ENCODE peak calls at places on chromosome 10, in five cellular contexts. R is breast epithelium, J is astrocyte, S is mucosa of descending colon, W is hepatocyte. A is an unnamed sample. For H3K9me3, the result is how much of the 10 kb centered on the place peaks cover.

GRCh38 chr10:114291076-114291475 is 52.0 kb downstream of the VWA2 start:
- DNase-seq in W (no peak), R (no peak), S (no peak), J (no peak), A (no peak)

GRCh38 chr10:95445223-95445836 is 115.8 kb downstream of the SORBS1 start:
- DNase-seq in S (no peak), W (peak), J (peak), R (peak), A (no peak)

GRCh38 chr10:16689636-16690035 is 127.6 kb downstream of the RSU1 start:
- DNase-seq in R (no peak), J (no peak), S (no peak), W (no peak), A (no peak)

GRCh38 chr10:85175635-85176034 is 847.2 kb downstream of the CCSER2 start:
- DNase-seq in J (no peak), S (no peak), W (peak), R (no peak), A (peak)

GRCh38 chr10:12466701-12467100 is 117.4 kb downstream of the CAMK1D start:
- DNase-seq in J (peak), W (no peak), S (no peak), R (no peak), A (no peak)

GRCh38 chr10:100723769-100724530 is 21.4 kb upstream of the PAX2 start:
- DNase-seq in R (no peak), J (no peak), S (no peak), W (no peak), A (no peak)

GRCh38 chr10:84783909-84784308 is 455.5 kb downstream of the CCSER2 start:
- DNase-seq in J (no peak), R (no peak), W (no peak), S (no peak), A (no peak)

GRCh38 chr10:71887767-71888166 is 36.7 kb upstream of the PSAP start:
- DNase-seq in J (no peak), S (no peak), R (no peak), W (no peak), A (no peak)

GRCh38 chr10:95319239-95319638 is 28.4 kb upstream of the PDLIM1 start:
- DNase-seq in J (no peak), S (no peak), W (no peak), R (no peak), A (no peak)

GRCh38 chr10:95837783-95838182 is 70.0 kb upstream of the CC2D2B start:
- DNase-seq in S (no peak), R (no peak), J (no peak), W (no peak), A (no peak)

GRCh38 chr10:63720072-63720537 is 198.9 kb downstream of the REEP3 start:
- DNase-seq in R (peak), J (no peak), W (peak), S (no peak), A (no peak)

GRCh38 chr10:43225004-43225786 is 41.7 kb downstream of the RASGEF1A start:
- DNase-seq in S (no peak), R (no peak), J (no peak), W (no peak), A (no peak)

GRCh38 chr10:110016037-110016436 is 8.3 kb downstream of the ADD3 start:
- DNase-seq in J (no peak), S (no peak), W (peak), R (no peak), A (peak)

GRCh38 chr10:71494980-71495381 is 98.3 kb downstream of the CDH23 start:
- DNase-seq in S (no peak), J (no peak), R (no peak), W (no peak), A (no peak)

GRCh38 chr10:120979435-120980315 is 128.5 kb downstream of the WDR11 start:
- DNase-seq in J (no peak), S (peak), W (peak), R (peak), A (peak)

GRCh38 chr10:49387029-49387428 is 8.9 kb downstream of the DRGX start:
- DNase-seq in S (no peak), W (no peak), J (peak), R (no peak), A (no peak)

GRCh38 chr10:42836771-42837468 is 54.3 kb downstream of the BMS1 start:
- DNase-seq in S (no peak), R (no peak), J (peak), W (peak), A (no peak)

GRCh38 chr10:127168251-127168650 is 28.1 kb downstream of the INSYN2A start:
- DNase-seq in J (no peak), R (no peak), S (no peak), W (no peak), A (no peak)

GRCh38 chr10:95730233-95730632 is 25.7 kb upstream of the ENTPD1 start:
- DNase-seq in W (no peak), R (no peak), J (no peak), S (no peak), A (no peak)

GRCh38 chr10:34612446-34612845 is 202.7 kb downstream of the PARD3 start:
- DNase-seq in S (no peak), J (peak), R (no peak), W (no peak), A (no peak)

GRCh38 chr10:60910543-60910942 is 33.4 kb downstream of the RHOBTB1 start:
- DNase-seq in R (no peak), S (no peak), W (no peak), J (no peak), A (no peak)

GRCh38 chr10:15182541-15183207 is 14.2 kb upstream of the NMT2 start:
- DNase-seq in W (peak), S (no peak), J (no peak), R (no peak), A (no peak)

DNA sequence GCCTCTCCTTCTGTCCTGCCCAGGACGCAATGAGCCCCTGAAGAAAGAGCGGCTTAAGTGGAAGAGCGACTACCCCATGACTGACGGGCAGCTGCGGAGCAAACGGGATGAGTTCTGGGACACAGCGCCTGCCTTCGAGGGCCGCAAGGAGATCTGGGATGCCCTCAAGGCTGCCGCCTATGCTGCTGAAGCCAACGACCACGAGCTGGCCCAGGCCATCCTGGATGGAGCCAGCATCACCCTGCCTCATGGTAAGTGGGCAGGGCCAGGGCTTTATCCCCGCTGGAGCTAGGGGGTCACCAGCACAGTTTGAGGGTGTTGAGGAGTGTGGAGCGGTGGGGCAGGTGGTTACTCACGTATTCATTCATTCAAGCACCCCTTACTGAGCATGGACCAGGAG is 4.7 kb upstream of the ANKRD2 start:
- DNase-seq in W (no peak), R (no peak), J (no peak), S (no peak), A (no peak)
- H3K9me3 ChIP-seq in W (under half), R (under half), J (under half), S (under half), A (under half)

GRCh38 chr10:78794736-78795455 is 273.9 kb upstream of the ZMIZ1 start:
- DNase-seq in J (no peak), S (no peak), R (no peak), W (no peak), A (no peak)

GRCh38 chr10:78802866-78803265 is 265.9 kb upstream of the ZMIZ1 start:
- DNase-seq in S (peak), W (peak), J (peak), R (peak), A (peak)

GRCh38 chr10:78802406-78802805 is 266.4 kb upstream of the ZMIZ1 start:
- DNase-seq in S (no peak), J (no peak), R (no peak), W (no peak), A (no peak)

GRCh38 chr10:78800535-78801320 is 268.0 kb upstream of the ZMIZ1 start:
- DNase-seq in J (no peak), R (no peak), W (no peak), S (no peak), A (no peak)

DNA sequence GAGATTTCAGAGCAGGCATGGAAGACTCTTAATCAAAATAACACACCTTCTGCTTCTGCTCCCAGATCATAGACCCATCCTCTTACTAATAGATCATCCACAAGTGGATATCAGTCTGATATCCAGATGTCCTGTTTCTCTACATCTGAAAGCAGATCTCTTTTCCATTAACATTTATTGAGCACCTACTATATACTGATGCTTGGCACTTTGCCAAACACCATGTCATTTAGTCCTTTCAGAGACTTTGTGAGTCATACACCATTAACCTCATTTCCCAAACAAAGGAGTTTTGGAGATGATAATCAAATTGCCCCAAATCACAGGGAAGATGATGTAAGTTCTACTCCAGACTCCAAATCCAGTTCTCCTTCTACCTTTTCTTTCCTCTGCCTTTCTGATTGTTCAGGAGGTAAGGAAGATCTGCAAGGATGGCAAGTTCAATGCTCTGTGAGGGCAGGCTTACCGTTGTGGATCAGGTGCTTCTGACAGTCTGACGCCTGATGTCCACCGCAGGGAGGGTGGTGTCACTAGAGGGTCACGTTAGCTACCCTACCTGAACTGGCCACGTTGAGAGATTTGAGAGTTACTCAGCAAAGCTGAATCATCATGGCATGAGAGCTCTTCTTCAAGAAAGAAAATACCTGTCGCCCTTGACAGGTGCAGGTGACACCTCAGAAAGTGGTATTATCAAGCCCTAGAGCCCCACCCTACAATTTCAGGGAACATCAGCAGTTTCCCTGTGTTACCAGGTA is 269.6 kb upstream of the ZMIZ1 start:
- DNase-seq in R (no peak), J (no peak), S (no peak), W (no peak), A (no peak)
- TF ChIP-seq CTCF in R (no peak), J (no peak), S (no peak), W (no peak), A (no peak)

DNA sequence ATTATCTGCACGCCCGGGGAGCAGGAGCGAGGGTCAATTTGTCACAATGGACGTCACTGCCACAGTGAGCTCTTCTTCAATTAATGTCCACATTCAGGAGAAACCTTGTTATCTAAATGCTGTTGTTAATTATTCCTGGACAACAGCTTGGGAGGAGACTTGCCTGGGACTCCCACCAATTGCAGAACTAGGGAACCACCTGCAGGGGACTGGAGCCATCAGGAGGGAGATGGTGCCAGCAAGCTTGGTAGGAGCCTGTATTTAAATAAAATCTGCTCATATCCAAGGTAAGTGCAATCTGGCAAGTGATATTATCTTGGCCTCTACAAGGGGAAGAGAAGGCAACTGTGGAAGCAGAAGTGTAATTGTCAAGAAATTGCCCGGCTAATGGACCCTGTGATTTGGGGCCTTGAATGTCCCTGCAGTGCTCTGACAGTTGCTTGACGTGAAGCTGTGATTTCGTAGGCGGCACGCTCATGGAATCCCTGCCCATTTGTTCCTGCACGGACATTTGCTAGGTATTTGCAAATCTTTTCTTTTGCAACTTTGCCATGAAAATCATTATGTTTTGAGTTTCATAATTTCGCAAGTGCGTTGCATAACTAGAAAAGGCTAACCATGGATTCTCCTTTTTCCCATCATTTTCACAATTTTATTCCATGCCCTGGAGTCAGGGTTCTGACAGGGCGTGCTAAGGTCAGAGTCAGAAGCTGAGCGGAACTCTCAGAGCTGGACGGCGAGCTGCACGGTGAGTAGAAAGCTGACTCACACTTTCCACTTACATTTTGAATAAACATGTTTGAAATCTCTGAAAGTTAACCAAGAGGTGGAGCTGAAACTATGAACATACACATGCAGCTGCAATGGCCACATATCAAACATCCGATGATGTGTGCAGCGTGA is 84.8 kb upstream of the TCERG1L start:
- DNase-seq in W (peak), R (no peak), S (no peak), J (no peak), A (no peak)
- H3K9me3 ChIP-seq in W (under half), R (under half), S (under half), J (under half), A (under half)

GRCh38 chr10:128567561-128567960 is 441.3 kb upstream of the MKI67 start:
- DNase-seq in J (no peak), S (no peak), W (no peak), R (no peak), A (no peak)
- TF ChIP-seq CTCF in J (no peak), S (no peak), W (no peak), R (no peak), A (no peak)

GRCh38 chr10:37871568-37872251 is 14.3 kb upstream of the ZNF248 start:
- DNase-seq in S (no peak), W (no peak), J (no peak), R (no peak), A (no peak)
- H3K9me3 ChIP-seq in S (under half), W (under half), J (under half), R (under half), A (under half)

GRCh38 chr10:123361832-123362231 is 207.6 kb downstream of the BUB3 start:
- DNase-seq in R (no peak), W (no peak), S (no peak), J (no peak), A (no peak)
- TF ChIP-seq CTCF in R (no peak), W (no peak), S (no peak), J (no peak), A (no peak)

GRCh38 chr10:33245343-33245742 is 89.1 kb downstream of the NRP1 start:
- DNase-seq in R (no peak), S (no peak), W (no peak), J (no peak), A (no peak)

GRCh38 chr10:33241351-33241750 is 93.1 kb downstream of the NRP1 start:
- DNase-seq in S (no peak), R (no peak), W (no peak), J (peak), A (no peak)

GRCh38 chr10:33240931-33241330 is 93.5 kb downstream of the NRP1 start:
- DNase-seq in W (no peak), S (no peak), R (no peak), J (peak), A (no peak)

GRCh38 chr10:33247221-33247907 is 87.1 kb downstream of the NRP1 start:
- DNase-seq in R (no peak), S (no peak), J (no peak), W (no peak), A (no peak)

DNA sequence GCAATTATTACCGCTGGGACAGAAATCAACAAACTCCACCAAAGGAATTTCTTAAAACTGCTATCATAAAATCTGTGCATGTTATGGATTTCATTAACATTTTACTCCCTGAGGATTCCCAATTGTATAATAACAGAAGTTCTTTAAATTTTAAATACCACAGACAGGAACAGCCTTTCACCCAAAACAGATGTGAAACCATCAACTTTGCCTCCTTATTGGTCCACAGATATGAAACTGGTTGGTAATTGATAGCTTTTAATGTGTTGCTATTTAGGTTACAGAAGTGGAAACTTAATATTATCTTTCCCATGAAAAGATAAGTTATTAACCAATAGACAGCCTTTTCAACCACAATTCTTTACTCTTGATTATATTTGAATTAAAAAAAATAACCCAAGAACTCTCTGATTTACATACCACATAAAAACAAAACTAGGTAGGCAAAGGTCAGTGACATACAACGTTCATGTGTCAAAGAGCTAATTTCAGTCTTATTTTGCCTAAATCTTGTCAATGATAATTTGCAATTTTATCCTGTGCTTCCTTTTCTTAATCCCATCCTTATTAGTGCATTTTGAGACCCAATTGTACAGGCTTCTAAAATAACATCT is 90.0 kb downstream of the NRP1 start:
- DNase-seq in W (no peak), R (no peak), S (no peak), J (no peak), A (no peak)
- H3K9me3 ChIP-seq in W (under half), R (under half), S (under half), J (under half), A (under half)

GRCh38 chr10:118621304-118621942 is 26.0 kb upstream of the PRLHR start:
- DNase-seq in R (no peak), J (no peak), S (no peak), W (no peak), A (peak)

GRCh38 chr10:118610577-118610976 is 15.1 kb upstream of the PRLHR start:
- DNase-seq in W (no peak), R (no peak), J (no peak), S (no peak), A (peak)

GRCh38 chr10:118615888-118616287 is 20.4 kb upstream of the PRLHR start:
- DNase-seq in J (no peak), R (no peak), S (no peak), W (no peak), A (peak)
- TF ChIP-seq CTCF in J (no peak), R (peak), S (no peak), W (no peak), A (peak)

GRCh38 chr10:88118769-88119559 is 255.5 kb downstream of the PTEN start:
- DNase-seq in W (no peak), S (no peak), R (no peak), J (no peak), A (no peak)
- H3K9me3 ChIP-seq in W (under half), S (under half), R (under half), J (under half), A (under half)

DNA sequence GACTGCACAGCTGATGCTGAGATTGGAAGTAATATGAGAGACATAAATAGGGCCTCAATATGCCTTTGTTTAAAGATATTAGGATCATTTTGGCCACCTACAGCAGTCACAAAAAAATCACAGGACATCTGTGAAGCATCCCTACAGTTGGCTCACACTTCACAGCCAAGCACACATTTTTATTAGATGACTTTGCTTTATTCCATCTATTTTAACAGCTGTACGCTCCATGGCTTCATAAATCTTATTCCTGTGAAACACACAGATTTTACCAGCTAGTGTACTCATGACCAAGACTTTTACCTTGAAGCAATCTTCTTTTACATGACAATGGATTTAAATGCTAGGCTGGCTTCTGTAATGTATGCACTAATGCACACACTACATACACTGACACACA is 254.7 kb upstream of the PITRM1 start:
- DNase-seq in S (no peak), R (no peak), J (peak), W (no peak), A (no peak)
- TF ChIP-seq CTCF in S (no peak), R (no peak), J (no peak), W (no peak), A (no peak)

A was measured in BE2C.